ENCODE peak calls at places on chromosomes 12 and 14, in ten cellular contexts. D, X, S, G, E, A, W, R, Y and H are unnamed samples.

GRCh38 chr14:64787619-64788018 is 83.4 kb downstream of the PLEKHG3 start:
- DNase-seq in D (no peak), X (no peak), S (no peak), G (no peak), E (no peak), A (no peak), W (no peak), R (no peak), Y (no peak), H (no peak)

GRCh38 chr12:45773734-45774133 is 44.2 kb downstream of the ARID2 start:
- DNase-seq in D (no peak), X (no peak), S (no peak), G (no peak), E (no peak), A (no peak), W (no peak), R (no peak), Y (no peak), H (no peak)

GRCh38 chr14:67619446-67620216 is at the start of gene ARG2:
- DNase-seq in D (peak), X (peak), S (peak), G (no peak), E (peak), A (peak), W (peak), R (peak), Y (peak), H (peak)

GRCh38 chr14:20811994-20812393 is 9.3 kb upstream of the RNASE1 start:
- DNase-seq in D (no peak), X (peak), S (no peak), G (no peak), E (no peak), A (no peak), W (no peak), R (peak), Y (no peak), H (no peak)

GRCh38 chr12:1863823-1864222 is 43.5 kb downstream of the LRTM2 start:
- DNase-seq in D (no peak), X (peak), S (no peak), G (no peak), E (peak), A (no peak), W (no peak), R (no peak), Y (no peak), H (no peak)

GRCh38 chr14:76191297-76191696 is 39.6 kb downstream of the GPATCH2L start:
- DNase-seq in D (no peak), X (no peak), S (no peak), G (no peak), E (no peak), A (peak), W (no peak), R (no peak), Y (no peak), H (no peak)

GRCh38 chr12:114682101-114682919 is 1.7 kb downstream of the TBX3 start:
- DNase-seq in D (no peak), X (peak), S (no peak), G (no peak), E (no peak), A (no peak), W (no peak), R (no peak), Y (no peak), H (no peak)

GRCh38 chr14:34021096-34021495 is 70.2 kb upstream of the EGLN3 start:
- DNase-seq in D (no peak), X (no peak), S (no peak), G (no peak), E (no peak), A (no peak), W (no peak), R (no peak), Y (no peak), H (no peak)

GRCh38 chr14:99774204-99774497 is 19.1 kb upstream of the EML1 start:
- DNase-seq in D (no peak), X (no peak), S (no peak), G (no peak), E (no peak), A (no peak), W (no peak), R (no peak), Y (no peak), H (no peak)

GRCh38 chr14:60317609-60318008 is 68.6 kb downstream of the PPM1A start:
- DNase-seq in D (no peak), X (no peak), S (no peak), G (no peak), E (no peak), A (no peak), W (no peak), R (no peak), Y (no peak), H (no peak)

GRCh38 chr14:67583711-67584644 is 16.1 kb downstream of the PIGH start:
- DNase-seq in D (peak), X (peak), S (peak), G (no peak), E (peak), A (no peak), W (peak), R (peak), Y (peak), H (peak)

GRCh38 chr12:33439587-33440011 is at the start of gene SYT10:
- DNase-seq in D (no peak), X (peak), S (no peak), G (no peak), E (no peak), A (no peak), W (peak), R (no peak), Y (no peak), H (no peak)

GRCh38 chr12:96397756-96398421 is 2.4 kb downstream of the CDK17 start:
- DNase-seq in D (no peak), X (no peak), S (no peak), G (no peak), E (no peak), A (no peak), W (no peak), R (no peak), Y (peak), H (no peak)

GRCh38 chr14:92692822-92693226 is 55.6 kb downstream of the LGMN start:
- DNase-seq in D (peak), X (no peak), S (peak), G (no peak), E (peak), A (peak), W (peak), R (peak), Y (peak), H (peak)

GRCh38 chr14:20434701-20435453 is 1.1 kb downstream of the KLHL33 start:
- DNase-seq in D (no peak), X (no peak), S (no peak), G (no peak), E (no peak), A (no peak), W (no peak), R (peak), Y (peak), H (peak)

GRCh38 chr12:104670439-104671406 is 214.0 kb downstream of the CHST11 start:
- DNase-seq in D (no peak), X (peak), S (peak), G (no peak), E (no peak), A (peak), W (no peak), R (no peak), Y (no peak), H (no peak)

GRCh38 chr12:49059385-49060232 is 985 bp downstream of the KMT2D start:
- DNase-seq in D (no peak), X (peak), S (peak), G (no peak), E (no peak), A (no peak), W (peak), R (peak), Y (no peak), H (peak)

GRCh38 chr14:64113279-64113678 is 180.9 kb downstream of the ESR2 start:
- DNase-seq in D (no peak), X (no peak), S (no peak), G (no peak), E (peak), A (no peak), W (no peak), R (peak), Y (no peak), H (peak)

GRCh38 chr14:65704850-65705249 is 292.3 kb downstream of the FUT8 start:
- DNase-seq in D (no peak), X (no peak), S (no peak), G (no peak), E (no peak), A (no peak), W (peak), R (no peak), Y (peak), H (peak)

GRCh38 chr12:105262461-105263184 is 26.6 kb upstream of the APPL2 start:
- DNase-seq in D (no peak), X (peak), S (no peak), G (no peak), E (no peak), A (no peak), W (no peak), R (no peak), Y (no peak), H (peak)

GRCh38 chr14:103733651-103734050 is 18.0 kb downstream of the ZFYVE21 start:
- DNase-seq in D (no peak), X (no peak), S (no peak), G (no peak), E (no peak), A (no peak), W (no peak), R (no peak), Y (no peak), H (no peak)

DNA sequence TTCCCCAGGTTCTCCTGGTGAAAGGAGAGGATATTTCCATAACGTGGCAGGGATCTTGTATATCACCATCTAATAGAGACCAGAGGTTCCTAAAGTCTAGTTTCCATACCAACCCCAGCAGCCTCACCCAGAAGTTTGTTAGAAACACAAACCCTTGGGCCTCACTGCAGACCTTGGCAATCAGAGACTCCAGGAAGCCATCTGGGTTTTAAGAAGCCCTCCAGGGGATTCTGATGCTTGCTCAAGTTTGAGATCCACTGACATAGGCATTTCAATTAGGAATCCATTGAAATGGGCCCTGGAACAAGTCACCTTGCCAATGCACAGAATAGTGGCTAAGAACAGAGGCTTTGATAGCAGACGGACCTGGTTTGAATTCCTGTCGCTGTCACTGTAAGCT is 2.2 kb upstream of the CMKLR1 start:
- DNase-seq in D (no peak), X (no peak), S (no peak), G (no peak), E (no peak), A (no peak), W (no peak), R (no peak), Y (no peak), H (no peak)
- TF ChIP-seq CTCF in D (no peak), X (no peak), S (no peak), G (no peak), E (no peak), A (no peak), W (no peak), R (no peak), Y (no peak), H (no peak)

DNA sequence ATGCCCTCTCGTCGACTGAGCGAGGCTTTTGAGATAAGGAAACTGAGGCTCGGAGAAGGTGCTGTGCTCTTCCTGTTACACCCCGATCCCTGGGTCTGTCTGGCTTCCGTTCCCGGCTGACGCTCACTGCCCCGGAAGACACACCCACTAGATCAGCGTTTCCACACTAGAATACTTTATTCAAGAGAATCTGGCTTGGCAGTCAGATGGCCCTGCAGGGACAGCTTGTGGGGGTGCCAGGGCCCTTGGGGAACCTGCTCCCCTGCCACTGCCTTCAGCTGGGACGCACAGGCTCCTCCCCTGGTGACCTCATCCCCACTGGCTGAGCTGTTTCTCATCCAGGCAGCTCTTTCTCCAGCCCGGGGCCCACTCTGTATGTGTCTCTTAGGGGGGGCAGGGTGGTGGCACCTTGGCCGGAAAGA is 13.7 kb downstream of the PGF start:
- DNase-seq in D (peak), X (no peak), S (peak), G (no peak), E (no peak), A (peak), W (peak), R (peak), Y (peak), H (peak)
- H3K4me3 ChIP-seq in D (no peak), X (no peak), S (no peak), G (no peak), E (no peak), A (peak), W (no peak), R (no peak), Y (no peak), H (no peak)

GRCh38 chr12:54210400-54210790 is 21.6 kb upstream of the SMUG1 start:
- DNase-seq in D (no peak), X (peak), S (no peak), G (no peak), E (no peak), A (no peak), W (no peak), R (no peak), Y (no peak), H (no peak)

GRCh38 chr12:54215990-54216579 is 27.3 kb upstream of the SMUG1 start:
- DNase-seq in D (peak), X (peak), S (no peak), G (no peak), E (no peak), A (peak), W (no peak), R (peak), Y (no peak), H (no peak)

GRCh38 chr12:54214553-54215374 is 26.0 kb upstream of the SMUG1 start:
- DNase-seq in D (peak), X (peak), S (peak), G (no peak), E (peak), A (peak), W (peak), R (peak), Y (peak), H (peak)

GRCh38 chr12:54211920-54212319 is 23.1 kb upstream of the SMUG1 start:
- DNase-seq in D (no peak), X (no peak), S (no peak), G (no peak), E (no peak), A (no peak), W (no peak), R (no peak), Y (no peak), H (no peak)

GRCh38 chr12:54213084-54213483 is 24.3 kb upstream of the SMUG1 start:
- DNase-seq in D (no peak), X (peak), S (no peak), G (no peak), E (no peak), A (no peak), W (peak), R (no peak), Y (no peak), H (no peak)
- TF ChIP-seq CTCF in D (peak), X (peak), S (no peak), G (peak), E (no peak), A (no peak), W (peak), R (no peak), Y (no peak), H (no peak)

DNA sequence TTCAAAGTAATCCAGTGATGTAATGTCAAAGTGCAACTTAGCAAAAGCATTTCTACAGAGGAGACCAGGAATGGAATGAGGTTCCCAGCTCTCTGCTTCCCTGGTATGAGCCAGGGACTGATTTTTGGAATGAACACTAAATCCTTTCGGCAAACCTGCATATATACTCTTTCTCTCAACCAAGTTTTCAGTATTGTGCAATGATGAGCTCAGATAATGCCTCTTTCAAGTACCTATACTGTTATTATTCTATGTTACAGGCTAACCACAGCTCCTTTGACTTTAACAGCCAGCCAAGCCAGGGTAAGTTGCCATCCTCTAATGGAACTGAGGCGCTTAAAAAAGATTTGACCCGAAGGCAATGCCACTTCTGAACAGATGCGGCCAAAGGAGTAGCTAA is 104.9 kb upstream of the FSCB start:
- DNase-seq in D (no peak), X (no peak), S (no peak), G (no peak), E (no peak), A (no peak), W (no peak), R (no peak), Y (no peak), H (no peak)
- H3K4me3 ChIP-seq in D (no peak), X (no peak), S (no peak), G (no peak), E (no peak), A (no peak), W (no peak), R (no peak), Y (no peak), H (no peak)